ENCODE peak calls at places on chromosomes 5 and 9, in nine cellular contexts. One of them, this sample, is unnamed.

GRCh38 chr5:55544341-55544740 is 9.6 kb upstream of the PLPP1 start:
- DNase-seq in IMR-90: peak; percentile 14
- DNase-seq in aorta: no peak
- DNase-seq in MM.1S: no peak
- DNase-seq in endodermal cell: no peak
- DNase-seq in effector memory CD4-positive, alpha-beta T cell: no peak
- DNase-seq in sigmoid colon: no peak
- DNase-seq in heart left ventricle: no peak
- DNase-seq in caudate nucleus: no peak
- DNase-seq in this sample: no peak

GRCh38 chr5:14136228-14136627 is 6.9 kb upstream of the TRIO start:
- DNase-seq in caudate nucleus: no peak
- DNase-seq in MM.1S: no peak
- DNase-seq in effector memory CD4-positive, alpha-beta T cell: no peak
- DNase-seq in endodermal cell: no peak
- DNase-seq in sigmoid colon: no peak
- DNase-seq in heart left ventricle: no peak
- DNase-seq in IMR-90: no peak
- DNase-seq in aorta: no peak
- DNase-seq in this sample: no peak

GRCh38 chr9:83062653-83063527 is at the start of gene RASEF:
- DNase-seq in effector memory CD4-positive, alpha-beta T cell: no peak
- DNase-seq in sigmoid colon: no peak
- DNase-seq in heart left ventricle: no peak
- DNase-seq in caudate nucleus: no peak
- DNase-seq in MM.1S: no peak
- DNase-seq in IMR-90: no peak
- DNase-seq in aorta: peak; percentile 65
- DNase-seq in endodermal cell: peak; percentile 89
- DNase-seq in this sample: no peak

GRCh38 chr9:92706218-92706940 is 36.4 kb upstream of the IPPK start:
- DNase-seq in aorta: no peak
- DNase-seq in caudate nucleus: no peak
- DNase-seq in endodermal cell: peak; percentile 89
- DNase-seq in heart left ventricle: no peak
- DNase-seq in MM.1S: peak; percentile 25
- DNase-seq in sigmoid colon: no peak
- DNase-seq in IMR-90: no peak
- DNase-seq in effector memory CD4-positive, alpha-beta T cell: no peak
- DNase-seq in this sample: no peak

GRCh38 chr5:1788828-1789227 is 10.8 kb downstream of the MRPL36 start:
- DNase-seq in IMR-90: no peak
- DNase-seq in sigmoid colon: peak; percentile 30
- DNase-seq in caudate nucleus: no peak
- DNase-seq in aorta: peak; percentile 47
- DNase-seq in endodermal cell: no peak
- DNase-seq in effector memory CD4-positive, alpha-beta T cell: no peak
- DNase-seq in MM.1S: no peak
- DNase-seq in heart left ventricle: no peak
- DNase-seq in this sample: no peak

GRCh38 chr5:23730023-23730422 is 222.6 kb downstream of the PRDM9 start:
- DNase-seq in sigmoid colon: no peak
- DNase-seq in effector memory CD4-positive, alpha-beta T cell: no peak
- DNase-seq in heart left ventricle: no peak
- DNase-seq in MM.1S: no peak
- DNase-seq in caudate nucleus: no peak
- DNase-seq in endodermal cell: no peak
- DNase-seq in IMR-90: no peak
- DNase-seq in aorta: no peak
- DNase-seq in this sample: no peak

GRCh38 chr9:20981486-20981885 is 50.0 kb downstream of the HACD4 start:
- DNase-seq in effector memory CD4-positive, alpha-beta T cell: no peak
- DNase-seq in IMR-90: peak; percentile 88
- DNase-seq in MM.1S: no peak
- DNase-seq in caudate nucleus: no peak
- DNase-seq in sigmoid colon: no peak
- DNase-seq in aorta: no peak
- DNase-seq in heart left ventricle: no peak
- DNase-seq in endodermal cell: no peak
- DNase-seq in this sample: peak; percentile 17

GRCh38 chr9:72557549-72557948 is 36.1 kb downstream of the TMC1 start:
- DNase-seq in sigmoid colon: peak; percentile 78
- DNase-seq in caudate nucleus: no peak
- DNase-seq in aorta: no peak
- DNase-seq in MM.1S: no peak
- DNase-seq in IMR-90: peak; percentile 97
- DNase-seq in endodermal cell: peak; percentile 56
- DNase-seq in heart left ventricle: no peak
- DNase-seq in effector memory CD4-positive, alpha-beta T cell: peak; percentile 1
- DNase-seq in this sample: no peak

GRCh38 chr5:129094924-129095797 is 612 bp downstream of the ISOC1 start:
- DNase-seq in IMR-90: peak; percentile 31
- DNase-seq in caudate nucleus: peak; percentile 67
- DNase-seq in MM.1S: peak; percentile 53
- DNase-seq in endodermal cell: no peak
- DNase-seq in effector memory CD4-positive, alpha-beta T cell: peak; percentile 27
- DNase-seq in aorta: peak; percentile 89
- DNase-seq in sigmoid colon: peak; percentile 85
- DNase-seq in heart left ventricle: peak; percentile 71
- DNase-seq in this sample: peak; percentile 45

GRCh38 chr5:39031041-39031440 is 43.2 kb downstream of the RICTOR start:
- DNase-seq in sigmoid colon: no peak
- DNase-seq in aorta: no peak
- DNase-seq in endodermal cell: no peak
- DNase-seq in MM.1S: no peak
- DNase-seq in effector memory CD4-positive, alpha-beta T cell: no peak
- DNase-seq in IMR-90: no peak
- DNase-seq in caudate nucleus: no peak
- DNase-seq in heart left ventricle: no peak
- DNase-seq in this sample: no peak

GRCh38 chr9:91285729-91286353 is 75.9 kb downstream of the AUH start:
- DNase-seq in sigmoid colon: no peak
- DNase-seq in MM.1S: no peak
- DNase-seq in IMR-90: peak; percentile 54
- DNase-seq in endodermal cell: no peak
- DNase-seq in heart left ventricle: no peak
- DNase-seq in caudate nucleus: no peak
- DNase-seq in effector memory CD4-positive, alpha-beta T cell: no peak
- DNase-seq in aorta: no peak
- DNase-seq in this sample: no peak

GRCh38 chr9:110179734-110180133 is 28.2 kb downstream of the C9orf152 start:
- DNase-seq in aorta: no peak
- DNase-seq in endodermal cell: no peak
- DNase-seq in caudate nucleus: no peak
- DNase-seq in effector memory CD4-positive, alpha-beta T cell: no peak
- DNase-seq in IMR-90: peak; percentile 86
- DNase-seq in sigmoid colon: no peak
- DNase-seq in MM.1S: no peak
- DNase-seq in heart left ventricle: no peak
- DNase-seq in this sample: no peak

GRCh38 chr9:95091971-95092320 is 225.6 kb downstream of the FANCC start:
- DNase-seq in IMR-90: peak; percentile 44
- DNase-seq in caudate nucleus: no peak
- DNase-seq in endodermal cell: no peak
- DNase-seq in heart left ventricle: no peak
- DNase-seq in sigmoid colon: no peak
- DNase-seq in MM.1S: no peak
- DNase-seq in aorta: no peak
- DNase-seq in effector memory CD4-positive, alpha-beta T cell: no peak
- DNase-seq in this sample: no peak

GRCh38 chr9:17402309-17402708 is 176.6 kb upstream of the SH3GL2 start:
- DNase-seq in endodermal cell: no peak
- DNase-seq in heart left ventricle: no peak
- DNase-seq in effector memory CD4-positive, alpha-beta T cell: no peak
- DNase-seq in IMR-90: peak; percentile 34
- DNase-seq in MM.1S: peak; percentile 7
- DNase-seq in sigmoid colon: no peak
- DNase-seq in caudate nucleus: no peak
- DNase-seq in aorta: no peak
- DNase-seq in this sample: no peak

GRCh38 chr9:121200346-121200745 is 1.3 kb downstream of the RAB14 start:
- DNase-seq in heart left ventricle: no peak
- DNase-seq in effector memory CD4-positive, alpha-beta T cell: no peak
- DNase-seq in IMR-90: no peak
- DNase-seq in aorta: no peak
- DNase-seq in MM.1S: no peak
- DNase-seq in endodermal cell: no peak
- DNase-seq in sigmoid colon: no peak
- DNase-seq in caudate nucleus: no peak
- DNase-seq in this sample: no peak
- H3K27ac ChIP-seq in heart left ventricle: no peak overlapping the region
- H3K27ac ChIP-seq in effector memory CD4-positive, alpha-beta T cell: peak overlapping the region; percentile 94
- H3K27ac ChIP-seq in IMR-90: peak overlapping the region; percentile 36
- H3K27ac ChIP-seq in aorta: no peak overlapping the region
- H3K27ac ChIP-seq in MM.1S: peak overlapping the region; percentile 6
- H3K27ac ChIP-seq in endodermal cell: no peak overlapping the region
- H3K27ac ChIP-seq in sigmoid colon: peak overlapping the region; percentile 96
- H3K27ac ChIP-seq in caudate nucleus: no peak overlapping the region
- H3K27ac ChIP-seq in this sample: peak overlapping the region; percentile 89

GRCh38 chr5:115452083-115452482 is 92.5 kb downstream of the FEM1C start:
- DNase-seq in heart left ventricle: no peak
- DNase-seq in effector memory CD4-positive, alpha-beta T cell: no peak
- DNase-seq in MM.1S: no peak
- DNase-seq in aorta: no peak
- DNase-seq in sigmoid colon: no peak
- DNase-seq in caudate nucleus: no peak
- DNase-seq in endodermal cell: no peak
- DNase-seq in IMR-90: no peak
- DNase-seq in this sample: no peak

GRCh38 chr5:115452791-115453190 is 91.8 kb downstream of the FEM1C start:
- DNase-seq in IMR-90: no peak
- DNase-seq in aorta: no peak
- DNase-seq in effector memory CD4-positive, alpha-beta T cell: no peak
- DNase-seq in caudate nucleus: no peak
- DNase-seq in endodermal cell: no peak
- DNase-seq in sigmoid colon: no peak
- DNase-seq in heart left ventricle: no peak
- DNase-seq in MM.1S: no peak
- DNase-seq in this sample: no peak

GRCh38 chr5:115455241-115455640 is 89.3 kb downstream of the FEM1C start:
- DNase-seq in caudate nucleus: no peak
- DNase-seq in heart left ventricle: no peak
- DNase-seq in MM.1S: no peak
- DNase-seq in sigmoid colon: no peak
- DNase-seq in effector memory CD4-positive, alpha-beta T cell: no peak
- DNase-seq in IMR-90: peak; percentile 85
- DNase-seq in endodermal cell: no peak
- DNase-seq in aorta: no peak
- DNase-seq in this sample: no peak

GRCh38 chr5:115453391-115454095 is 91.0 kb downstream of the FEM1C start:
- DNase-seq in caudate nucleus: no peak
- DNase-seq in endodermal cell: no peak
- DNase-seq in MM.1S: no peak
- DNase-seq in heart left ventricle: no peak
- DNase-seq in effector memory CD4-positive, alpha-beta T cell: no peak
- DNase-seq in sigmoid colon: no peak
- DNase-seq in aorta: no peak
- DNase-seq in IMR-90: no peak
- DNase-seq in this sample: no peak

DNA sequence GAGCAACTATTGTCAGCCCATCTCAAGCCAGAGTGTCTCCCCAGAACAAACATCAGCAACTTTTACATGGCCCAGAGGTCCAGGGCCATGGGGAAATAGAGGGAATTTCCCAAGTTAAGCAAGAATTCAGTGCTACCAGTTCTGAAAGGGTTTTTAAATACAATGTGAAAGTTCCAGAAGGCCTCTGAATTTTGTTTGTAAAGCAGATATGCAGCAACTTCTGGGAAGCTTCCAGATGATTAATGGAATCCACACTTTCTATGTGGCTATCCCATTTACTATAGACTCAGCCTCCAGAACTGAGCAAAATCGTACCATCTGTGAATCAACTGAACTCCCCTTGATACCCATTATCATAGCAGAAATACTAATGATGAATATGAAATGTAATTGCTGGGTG is 93.8 kb downstream of the FEM1C start:
- DNase-seq in caudate nucleus: no peak
- DNase-seq in endodermal cell: no peak
- DNase-seq in sigmoid colon: no peak
- DNase-seq in IMR-90: peak; percentile 92
- DNase-seq in effector memory CD4-positive, alpha-beta T cell: no peak
- DNase-seq in heart left ventricle: no peak
- DNase-seq in aorta: no peak
- DNase-seq in MM.1S: no peak
- DNase-seq in this sample: no peak
- H3K27ac ChIP-seq in caudate nucleus: no peak overlapping the region
- H3K27ac ChIP-seq in endodermal cell: no peak overlapping the region
- H3K27ac ChIP-seq in sigmoid colon: no peak overlapping the region
- H3K27ac ChIP-seq in IMR-90: no peak overlapping the region
- H3K27ac ChIP-seq in effector memory CD4-positive, alpha-beta T cell: no peak overlapping the region
- H3K27ac ChIP-seq in heart left ventricle: no peak overlapping the region
- H3K27ac ChIP-seq in aorta: no peak overlapping the region
- H3K27ac ChIP-seq in MM.1S: no peak overlapping the region
- H3K27ac ChIP-seq in this sample: no peak overlapping the region

DNA sequence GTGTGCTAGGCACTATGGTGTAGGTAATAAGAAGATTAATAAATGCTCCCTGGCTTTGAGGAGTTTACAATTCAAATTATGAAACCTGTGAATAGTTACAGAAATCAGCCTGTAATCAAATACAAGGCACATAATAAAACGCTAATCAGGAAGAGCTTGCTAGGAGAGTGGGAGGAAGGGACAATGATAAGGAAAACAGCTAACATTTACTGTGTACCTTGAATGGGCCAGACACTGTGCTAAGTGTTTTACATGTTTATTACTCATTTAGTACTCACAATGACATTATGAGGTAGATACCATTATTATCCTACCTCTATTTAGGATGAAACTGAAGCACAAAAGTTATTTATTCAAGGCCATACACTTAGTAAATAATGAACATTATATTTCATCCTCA is 36.1 kb downstream of the AFF4 start:
- DNase-seq in caudate nucleus: no peak
- DNase-seq in MM.1S: no peak
- DNase-seq in effector memory CD4-positive, alpha-beta T cell: no peak
- DNase-seq in IMR-90: no peak
- DNase-seq in heart left ventricle: no peak
- DNase-seq in sigmoid colon: no peak
- DNase-seq in aorta: no peak
- DNase-seq in endodermal cell: no peak
- DNase-seq in this sample: no peak
- H3K27ac ChIP-seq in caudate nucleus: no peak overlapping the region
- H3K27ac ChIP-seq in MM.1S: no peak overlapping the region
- H3K27ac ChIP-seq in effector memory CD4-positive, alpha-beta T cell: no peak overlapping the region
- H3K27ac ChIP-seq in IMR-90: no peak overlapping the region
- H3K27ac ChIP-seq in heart left ventricle: no peak overlapping the region
- H3K27ac ChIP-seq in sigmoid colon: no peak overlapping the region
- H3K27ac ChIP-seq in aorta: no peak overlapping the region
- H3K27ac ChIP-seq in endodermal cell: no peak overlapping the region
- H3K27ac ChIP-seq in this sample: no peak overlapping the region

GRCh38 chr9:89874351-89875321 is 269.8 kb downstream of the GADD45G start:
- DNase-seq in effector memory CD4-positive, alpha-beta T cell: no peak
- DNase-seq in sigmoid colon: peak; percentile 72
- DNase-seq in heart left ventricle: peak; percentile 33
- DNase-seq in aorta: peak; percentile 67
- DNase-seq in IMR-90: no peak
- DNase-seq in endodermal cell: peak; percentile 40
- DNase-seq in caudate nucleus: no peak
- DNase-seq in MM.1S: no peak
- DNase-seq in this sample: no peak
- H3K27ac ChIP-seq in effector memory CD4-positive, alpha-beta T cell: no peak overlapping the region
- H3K27ac ChIP-seq in sigmoid colon: peak overlapping the region; percentile 65
- H3K27ac ChIP-seq in heart left ventricle: peak overlapping the region; percentile 87
- H3K27ac ChIP-seq in aorta: no peak overlapping the region
- H3K27ac ChIP-seq in IMR-90: no peak overlapping the region
- H3K27ac ChIP-seq in endodermal cell: peak overlapping the region; percentile 46
- H3K27ac ChIP-seq in caudate nucleus: no peak overlapping the region
- H3K27ac ChIP-seq in MM.1S: no peak overlapping the region
- H3K27ac ChIP-seq in this sample: no peak overlapping the region

GRCh38 chr9:38418366-38418765 is 5.9 kb downstream of the IGFBPL1 start:
- DNase-seq in endodermal cell: no peak
- DNase-seq in IMR-90: no peak
- DNase-seq in caudate nucleus: no peak
- DNase-seq in sigmoid colon: peak; percentile 47
- DNase-seq in MM.1S: no peak
- DNase-seq in aorta: no peak
- DNase-seq in heart left ventricle: no peak
- DNase-seq in effector memory CD4-positive, alpha-beta T cell: no peak
- DNase-seq in this sample: no peak
- H3K27ac ChIP-seq in endodermal cell: no peak overlapping the region
- H3K27ac ChIP-seq in IMR-90: no peak overlapping the region
- H3K27ac ChIP-seq in caudate nucleus: no peak overlapping the region
- H3K27ac ChIP-seq in sigmoid colon: no peak overlapping the region
- H3K27ac ChIP-seq in MM.1S: no peak overlapping the region
- H3K27ac ChIP-seq in aorta: no peak overlapping the region
- H3K27ac ChIP-seq in heart left ventricle: no peak overlapping the region
- H3K27ac ChIP-seq in effector memory CD4-positive, alpha-beta T cell: no peak overlapping the region
- H3K27ac ChIP-seq in this sample: no peak overlapping the region